ENCODE peak calls at places on chromosomes 1 and 21, in nine cellular contexts. L is fibroblast of lung, M is PC-3, I is GM23338, F is pancreas, U is brain microvascular endothelial cell, Q is fibroblast of pulmonary artery, N is AG04449, A is A673. P is an unnamed sample.

GRCh38 chr1:48532976-48533375 is 61.0 kb upstream of the SPATA6 start:
- DNase-seq in L (no peak), I (no peak), N (no peak), Q (no peak), F (no peak), M (peak), U (no peak), A (peak), P (no peak)

GRCh38 chr21:45541221-45542039 is 810 bp downstream of the SLC19A1 start:
- DNase-seq in N (no peak), A (peak), M (peak), L (peak), I (peak), F (peak), Q (peak), U (no peak), P (peak)

GRCh38 chr1:29122662-29122986 is 1.1 kb downstream of the TMEM200B start:
- DNase-seq in F (peak), M (peak), Q (peak), N (no peak), A (no peak), I (peak), L (peak), U (no peak), P (peak)

GRCh38 chr1:117563492-117563875 is 42.4 kb upstream of the TENT5C start:
- DNase-seq in F (no peak), I (no peak), Q (no peak), N (no peak), L (no peak), M (no peak), A (no peak), U (no peak), P (no peak)

GRCh38 chr1:28519946-28520725 is 14.3 kb downstream of the RCC1 start:
- DNase-seq in A (no peak), F (no peak), M (no peak), N (no peak), L (no peak), I (no peak), U (no peak), Q (no peak), P (no peak)

GRCh38 chr1:168509875-168510594 is 33.8 kb downstream of the XCL2 start:
- DNase-seq in N (no peak), M (no peak), F (no peak), L (no peak), U (no peak), Q (no peak), I (no peak), A (no peak), P (no peak)

GRCh38 chr1:58596631-58597052 is 19.6 kb upstream of the TACSTD2 start:
- DNase-seq in U (no peak), I (no peak), L (no peak), N (no peak), Q (no peak), M (no peak), A (no peak), F (no peak), P (peak)

GRCh38 chr1:201505505-201505893 is 1.4 kb downstream of the CSRP1 start:
- DNase-seq in M (peak), U (peak), A (peak), I (no peak), Q (peak), F (no peak), L (peak), N (no peak), P (peak)

GRCh38 chr1:18950415-18951026 is 6.0 kb downstream of the IFFO2 start:
- DNase-seq in N (no peak), L (no peak), I (no peak), F (no peak), A (peak), U (no peak), Q (no peak), M (no peak), P (no peak)

GRCh38 chr21:45525153-45525909 is 16.9 kb downstream of the SLC19A1 start:
- DNase-seq in A (no peak), M (no peak), L (no peak), I (no peak), F (peak), Q (no peak), U (no peak), N (no peak), P (no peak)

GRCh38 chr21:14215971-14216621 is at the start of gene RBM11:
- DNase-seq in M (peak), F (peak), U (peak), I (peak), A (peak), N (no peak), L (peak), Q (peak), P (peak)

GRCh38 chr1:177884499-177885021 is 85.3 kb downstream of the SEC16B start:
- DNase-seq in A (no peak), F (no peak), L (peak), Q (no peak), U (no peak), N (no peak), M (no peak), I (no peak), P (no peak)

GRCh38 chr1:27321813-27322568 is at the start of gene TMEM222:
- DNase-seq in Q (peak), F (peak), I (peak), N (peak), L (peak), M (peak), A (peak), U (peak), P (peak)

GRCh38 chr1:165717918-165718515 is 19.7 kb upstream of the ALDH9A1 start:
- DNase-seq in I (peak), F (no peak), L (peak), N (peak), M (peak), Q (peak), U (peak), A (peak), P (peak)

GRCh38 chr1:178486100-178487069 is 10.4 kb downstream of the CLEC20A start:
- DNase-seq in M (no peak), L (no peak), Q (no peak), F (no peak), I (peak), N (no peak), U (no peak), A (no peak), P (no peak)

GRCh38 chr1:93827633-93828436 is 51.2 kb downstream of the DNTTIP2 start:
- DNase-seq in N (no peak), U (no peak), L (no peak), M (peak), I (no peak), F (no peak), Q (peak), A (no peak), P (peak)

GRCh38 chr1:93878889-93879586 is at the start of gene DNTTIP2:
- DNase-seq in L (peak), A (peak), I (peak), M (peak), Q (peak), F (peak), U (peak), N (peak), P (peak)

GRCh38 chr1:156690673-156691032 is 13.4 kb upstream of the NES start:
- DNase-seq in I (no peak), U (no peak), N (no peak), F (no peak), L (no peak), M (no peak), Q (no peak), A (no peak), P (no peak)

DNA sequence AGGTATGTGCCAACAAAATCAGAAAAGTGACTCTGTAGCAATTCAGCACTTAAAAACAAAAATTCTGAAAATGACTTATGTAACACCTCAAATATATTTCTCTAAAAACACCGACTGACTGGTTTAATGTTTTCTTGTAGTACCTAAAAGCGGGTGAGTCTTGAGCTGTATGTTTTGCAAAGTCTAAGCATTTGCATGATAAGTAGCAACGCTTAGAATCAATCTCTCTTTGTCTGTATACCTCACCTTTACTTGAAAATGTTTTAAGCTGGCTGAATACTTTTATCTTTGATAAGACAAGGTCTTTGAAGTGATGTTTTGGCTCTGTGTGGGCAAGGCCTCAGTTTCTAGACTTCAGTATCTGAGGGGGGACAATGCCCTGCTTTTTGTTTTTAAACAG is 8.3 kb downstream of the ITPKB start:
- DNase-seq in Q (no peak), F (no peak), L (no peak), A (no peak), I (peak), U (no peak), N (no peak), M (no peak), P (no peak)
- H3K4me3 ChIP-seq in Q (no peak), F (no peak), L (no peak), A (no peak), I (no peak), U (no peak), N (no peak), M (no peak), P (no peak)

GRCh38 chr1:89085781-89086180 is 20.8 kb upstream of the GBP1 start:
- DNase-seq in I (no peak), M (no peak), A (peak), U (peak), N (no peak), F (no peak), Q (peak), L (peak), P (no peak)
- TF ChIP-seq CTCF in I (no peak), M (no peak), A (peak), U (peak), N (peak), F (no peak), Q (peak), L (peak), P (no peak)

DNA sequence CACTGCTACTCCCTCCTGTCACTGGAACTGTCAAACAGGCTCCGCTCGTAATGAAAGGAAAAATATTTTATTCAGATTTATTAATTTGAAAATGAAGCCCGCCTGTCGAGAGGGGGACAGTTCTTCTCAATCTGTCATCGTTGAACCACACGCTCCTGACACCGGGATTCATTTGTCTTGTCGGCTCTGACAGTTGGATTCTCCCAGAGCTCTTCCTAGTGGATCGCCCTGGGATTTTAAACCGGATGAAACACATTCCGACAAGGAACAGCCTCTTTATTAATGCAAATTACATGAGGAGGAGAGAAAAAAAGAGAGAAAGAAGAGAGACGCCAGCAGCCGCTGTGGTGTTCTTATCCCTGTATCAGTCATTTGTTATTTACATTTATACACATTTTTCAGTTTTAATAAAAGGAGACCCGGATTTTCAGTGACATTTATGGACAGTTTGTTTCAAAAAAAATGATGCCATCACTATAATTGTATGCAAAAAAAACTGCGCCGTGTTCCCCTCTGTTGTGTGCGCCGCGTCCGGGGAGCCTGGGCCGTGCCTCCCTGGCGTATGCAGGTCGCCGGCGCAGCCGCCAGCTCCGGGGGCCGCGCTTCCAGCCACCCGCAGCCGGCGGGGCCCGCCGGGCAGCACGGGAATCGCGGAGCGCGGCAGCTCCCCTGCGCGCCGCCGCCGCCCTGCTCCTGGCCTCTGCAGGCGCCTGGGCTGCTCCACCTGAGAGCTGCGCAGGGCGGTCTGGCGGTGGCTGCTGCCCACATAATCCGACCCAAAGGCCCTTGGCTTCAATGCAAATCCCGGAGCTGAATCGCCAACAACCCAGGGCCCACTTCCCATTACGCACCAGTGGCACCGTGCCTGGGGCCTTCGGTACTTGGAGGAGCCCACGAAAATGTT is 238.0 kb upstream of the PBX1 start:
- DNase-seq in Q (peak), A (peak), M (no peak), L (peak), I (peak), N (no peak), U (peak), F (peak), P (peak)
- H3K4me3 ChIP-seq in Q (peak), A (peak), M (peak), L (peak), I (peak), N (peak), U (peak), F (peak), P (peak)

DNA sequence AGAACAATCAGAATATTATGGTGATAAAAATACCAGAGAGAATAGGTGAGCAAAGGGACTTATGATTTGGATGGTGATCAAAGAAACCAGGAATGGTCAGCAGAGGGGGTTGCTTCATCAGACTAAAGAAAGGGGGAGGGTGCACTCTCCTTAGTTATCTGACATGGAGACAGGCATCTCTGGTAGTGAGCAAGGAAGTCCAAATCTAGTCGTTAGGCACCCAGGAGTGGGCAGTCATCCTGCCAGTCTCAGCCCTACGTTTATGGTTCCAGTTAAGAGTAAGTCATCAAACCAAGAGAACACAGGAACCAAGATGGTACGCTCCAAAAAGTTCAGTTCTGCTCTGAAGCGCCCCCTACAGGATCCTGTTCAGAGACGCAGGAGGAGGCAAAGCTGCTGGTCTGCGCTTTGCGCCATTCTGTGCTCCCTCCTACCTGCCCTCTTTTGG is 28.6 kb downstream of the EBNA1BP2 start:
- DNase-seq in A (peak), I (peak), U (no peak), L (no peak), M (peak), Q (no peak), N (no peak), F (no peak), P (peak)
- TF ChIP-seq CTCF in A (peak), I (peak), U (peak), L (peak), M (peak), Q (peak), N (peak), F (no peak), P (peak)

GRCh38 chr1:2234762-2235113 is 6.6 kb downstream of the SKI start:
- DNase-seq in M (no peak), Q (no peak), N (no peak), L (no peak), F (no peak), A (no peak), I (peak), U (no peak), P (no peak)

GRCh38 chr1:2235300-2235998 is 7.3 kb downstream of the SKI start:
- DNase-seq in N (no peak), U (no peak), Q (no peak), M (no peak), F (no peak), L (no peak), I (no peak), A (no peak), P (no peak)

GRCh38 chr1:2233468-2233867 is 5.3 kb downstream of the SKI start:
- DNase-seq in F (no peak), L (no peak), N (no peak), Q (peak), I (peak), U (no peak), A (no peak), M (no peak), P (no peak)

GRCh38 chr1:2232916-2233438 is 4.9 kb downstream of the SKI start:
- DNase-seq in A (no peak), F (no peak), I (peak), M (no peak), U (no peak), L (no peak), Q (peak), N (no peak), P (no peak)

DNA sequence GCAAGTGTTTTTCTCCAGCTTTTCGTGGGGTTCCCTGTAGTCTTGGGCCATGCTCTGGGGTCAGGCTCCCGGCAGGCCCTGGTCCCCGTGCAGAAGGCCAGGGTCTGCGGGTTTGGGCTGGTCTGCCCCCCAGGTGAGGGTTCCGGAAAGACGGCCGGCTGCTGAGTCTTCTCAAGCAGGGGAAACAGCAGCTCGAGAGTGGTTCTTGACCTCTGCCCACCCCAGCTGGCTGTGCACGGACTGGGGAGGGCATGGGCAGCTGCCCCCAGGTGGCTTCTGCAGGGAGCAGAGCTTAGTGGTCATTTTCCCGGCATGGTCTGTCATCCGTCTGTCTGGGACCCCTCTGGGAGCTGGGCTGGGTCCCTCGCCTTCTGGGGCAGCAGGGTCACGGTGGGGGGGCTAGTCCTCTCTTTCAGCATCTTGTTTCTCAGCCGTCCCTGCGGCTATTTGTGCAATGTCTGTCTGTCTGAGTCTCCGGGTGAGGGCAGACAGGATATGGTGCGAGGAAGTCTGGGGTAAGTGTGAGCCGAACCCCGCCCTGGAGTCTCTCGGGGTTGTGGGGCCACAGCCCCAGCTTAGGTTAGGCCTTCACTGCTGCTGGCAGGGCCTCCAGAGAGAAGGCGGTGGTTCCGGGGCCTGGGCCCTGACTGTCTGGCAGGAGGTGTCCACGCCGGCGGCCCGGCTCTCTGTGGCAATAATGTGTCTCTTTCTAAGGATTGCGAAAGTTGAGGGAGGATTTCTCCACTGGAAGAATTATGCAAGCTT is 6.1 kb downstream of the SKI start:
- DNase-seq in L (peak), N (no peak), A (peak), U (peak), I (peak), M (peak), Q (peak), F (peak), P (peak)
- H3K4me3 ChIP-seq in L (peak), N (peak), A (peak), U (peak), I (no peak), M (no peak), Q (peak), F (no peak), P (no peak)

DNA sequence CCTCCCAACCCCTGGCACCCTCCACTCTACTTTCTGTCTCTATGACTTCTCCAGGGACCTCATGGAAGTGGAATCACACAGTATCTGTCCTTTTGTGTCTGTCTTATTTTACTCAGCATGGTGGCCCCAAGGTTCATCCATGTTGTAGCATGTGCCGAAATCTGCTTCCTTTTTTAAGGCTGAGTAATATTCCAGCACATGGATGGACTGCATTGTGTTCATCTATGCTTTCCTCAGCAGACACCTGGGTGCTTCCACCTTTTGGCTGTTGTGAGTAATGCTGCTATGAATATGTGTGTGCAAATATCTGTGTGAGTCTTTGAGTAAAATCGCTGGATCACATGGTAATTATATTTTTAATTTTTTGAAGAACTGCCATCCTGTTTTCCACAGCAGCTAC is 1.6 kb upstream of the PFKL start:
- DNase-seq in M (peak), N (no peak), I (no peak), L (no peak), Q (peak), A (no peak), U (no peak), F (no peak), P (peak)
- TF ChIP-seq CTCF in M (peak), N (no peak), I (no peak), L (no peak), Q (peak), A (no peak), U (peak), F (no peak), P (peak)

GRCh38 chr1:23526329-23527041 is 4.5 kb downstream of the E2F2 start:
- DNase-seq in I (no peak), A (no peak), L (no peak), Q (no peak), N (no peak), F (no peak), U (no peak), M (no peak), P (no peak)

GRCh38 chr1:23524716-23525401 is 6.2 kb downstream of the E2F2 start:
- DNase-seq in N (no peak), Q (no peak), I (no peak), A (peak), L (no peak), U (no peak), M (peak), F (no peak), P (no peak)

GRCh38 chr1:23522244-23523013 is 8.6 kb downstream of the E2F2 start:
- DNase-seq in N (no peak), A (no peak), Q (peak), F (no peak), I (no peak), L (peak), M (peak), U (no peak), P (no peak)

GRCh38 chr1:23525558-23526174 is 5.4 kb downstream of the E2F2 start:
- DNase-seq in U (no peak), I (no peak), L (no peak), M (no peak), N (no peak), Q (no peak), F (no peak), A (peak), P (no peak)

GRCh38 chr1:23524163-23524562 is 6.9 kb downstream of the E2F2 start:
- DNase-seq in N (no peak), A (no peak), L (no peak), F (no peak), M (peak), U (no peak), I (no peak), Q (no peak), P (no peak)
- H3K4me3 ChIP-seq in N (no peak), A (no peak), L (no peak), F (no peak), M (no peak), U (no peak), I (no peak), Q (no peak), P (no peak)